ENCODE peak calls at places on chromosomes 13 and 19, in nine cellular contexts. G, E, S, T, C, B, A, N and J are unnamed samples. For H3K27me3, the result is how much of the 10 kb centered on the place peaks cover.

GRCh38 chr19:6803036-6803404 is 30.5 kb downstream of the VAV1 start:
- DNase-seq in G (no peak), E (no peak), S (no peak), T (no peak), C (no peak), B (no peak), A (no peak), N (no peak), J (no peak)

GRCh38 chr13:33787051-33787591 is 30.8 kb upstream of the RFC3 start:
- DNase-seq in G (no peak), E (no peak), S (no peak), T (no peak), C (peak), B (no peak), A (no peak), N (no peak), J (no peak)

GRCh38 chr19:28396259-28396940 is 816.6 kb downstream of the UQCRFS1 start:
- DNase-seq in G (peak), E (no peak), S (no peak), T (no peak), C (no peak), B (no peak), A (no peak), N (no peak), J (no peak)

GRCh38 chr19:34662919-34663318 is 14.0 kb downstream of the SCGB2B2 start:
- DNase-seq in G (no peak), E (no peak), S (no peak), T (no peak), C (peak), B (no peak), A (no peak), N (no peak), J (no peak)

GRCh38 chr19:17751912-17752273 is 616 bp downstream of the FCHO1 start:
- DNase-seq in G (no peak), E (no peak), S (no peak), T (no peak), C (no peak), B (no peak), A (no peak), N (no peak), J (no peak)

GRCh38 chr13:83221256-83221655 is 661.0 kb downstream of the SLITRK1 start:
- DNase-seq in G (peak), E (no peak), S (no peak), T (no peak), C (no peak), B (no peak), A (no peak), N (no peak), J (no peak)

GRCh38 chr13:52034616-52035226 is 10.2 kb downstream of the UTP14C start:
- DNase-seq in G (no peak), E (no peak), S (no peak), T (no peak), C (no peak), B (no peak), A (peak), N (no peak), J (no peak)

GRCh38 chr19:17282488-17283256 is 971 bp downstream of the ANKLE1 start:
- DNase-seq in G (peak), E (peak), S (peak), T (peak), C (peak), B (peak), A (peak), N (peak), J (peak)

GRCh38 chr19:37963190-37963947 is 56.4 kb downstream of the SIPA1L3 start:
- DNase-seq in G (no peak), E (no peak), S (no peak), T (no peak), C (no peak), B (no peak), A (peak), N (peak), J (no peak)

GRCh38 chr19:38658462-38659306 is 11.2 kb downstream of the ACTN4 start:
- DNase-seq in G (peak), E (no peak), S (no peak), T (peak), C (no peak), B (no peak), A (peak), N (peak), J (no peak)

GRCh38 chr19:18274776-18275356 is 614 bp upstream of the IQCN start:
- DNase-seq in G (no peak), E (peak), S (peak), T (peak), C (peak), B (peak), A (peak), N (peak), J (no peak)

GRCh38 chr19:13881231-13881691 is 4.3 kb downstream of the NANOS3 start:
- DNase-seq in G (peak), E (no peak), S (no peak), T (no peak), C (no peak), B (no peak), A (peak), N (no peak), J (no peak)
- H3K27ac ChIP-seq in G (peak), E (no peak), S (peak), T (peak), C (peak), B (peak), A (no peak), N (no peak), J (peak)

GRCh38 chr19:13097331-13098258 is 5.1 kb downstream of the LYL1 start:
- DNase-seq in G (no peak), E (peak), S (peak), T (no peak), C (no peak), B (no peak), A (no peak), N (no peak), J (no peak)

GRCh38 chr19:13095393-13095784 is 7.3 kb downstream of the LYL1 start:
- DNase-seq in G (no peak), E (no peak), S (peak), T (no peak), C (peak), B (no peak), A (no peak), N (no peak), J (no peak)

GRCh38 chr19:13098291-13099072 is 4.2 kb downstream of the LYL1 start:
- DNase-seq in G (no peak), E (no peak), S (no peak), T (no peak), C (peak), B (no peak), A (no peak), N (no peak), J (no peak)

GRCh38 chr19:13095934-13096890 is 6.4 kb downstream of the LYL1 start:
- DNase-seq in G (peak), E (peak), S (no peak), T (no peak), C (peak), B (no peak), A (no peak), N (no peak), J (no peak)

DNA sequence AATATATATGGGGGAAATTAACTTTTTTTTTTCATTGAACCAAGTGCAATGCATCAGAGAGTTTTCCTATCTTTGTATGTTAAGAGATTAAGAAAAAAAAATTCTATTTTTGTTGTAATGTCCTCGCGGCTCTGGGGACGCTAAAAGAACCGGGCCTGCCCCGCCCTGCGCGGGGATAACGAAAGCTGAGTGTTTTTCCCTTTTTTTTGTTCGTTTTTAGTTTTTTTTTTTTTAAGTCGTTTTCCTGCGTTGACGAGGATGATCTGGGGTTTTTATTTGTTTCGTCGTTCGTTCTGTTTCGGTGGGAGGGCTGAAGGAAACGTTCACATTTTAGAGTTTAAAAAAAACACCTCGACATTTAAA is 5.7 kb downstream of the LYL1 start:
- DNase-seq in G (no peak), E (no peak), S (no peak), T (no peak), C (peak), B (no peak), A (no peak), N (no peak), J (no peak)
- H3K27me3 ChIP-seq in G (half or more), E (under half), S (under half), T (under half), C (under half), B (under half), A (under half), N (under half), J (under half)

DNA sequence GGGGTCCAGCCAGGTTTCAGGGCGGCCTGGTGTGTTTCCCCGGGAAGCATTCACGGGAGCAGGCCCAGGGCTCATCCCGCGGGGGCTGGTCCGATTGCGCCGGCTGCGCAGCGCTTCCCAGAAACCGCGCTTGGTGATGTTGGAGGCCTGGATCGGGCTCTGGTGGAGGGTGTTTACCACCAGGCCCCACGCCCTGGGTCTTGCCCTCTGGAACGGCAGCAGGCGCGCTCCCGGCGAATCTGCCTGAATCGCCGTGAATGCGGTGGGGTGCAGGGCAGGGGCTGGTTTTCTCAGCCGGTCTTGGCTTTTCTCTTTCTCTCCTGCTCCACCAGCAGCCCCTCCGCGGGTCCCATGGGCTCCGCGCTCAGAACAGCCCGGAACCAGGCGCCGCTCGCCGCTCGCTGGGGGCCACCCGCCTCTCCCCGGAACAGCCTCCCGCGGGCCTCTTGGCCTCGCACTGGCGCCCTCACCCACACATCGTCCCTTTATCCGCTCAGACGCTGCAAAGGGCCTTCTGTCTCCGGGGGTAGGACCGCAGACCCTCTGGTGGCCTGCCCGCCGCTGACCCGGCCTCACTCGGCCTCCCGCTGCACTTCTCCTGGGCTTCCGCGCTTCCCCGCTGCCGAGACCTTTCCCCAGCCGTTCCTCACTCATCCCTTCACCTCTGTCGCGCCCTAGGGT is 69.4 kb upstream of the GJB6 start:
- DNase-seq in G (no peak), E (no peak), S (peak), T (no peak), C (no peak), B (peak), A (no peak), N (no peak), J (no peak)
- H3K4me3 ChIP-seq in G (no peak), E (no peak), S (peak), T (no peak), C (no peak), B (peak), A (no peak), N (peak), J (no peak)

GRCh38 chr19:50420127-50420526 is 1.4 kb downstream of the SPIB start:
- DNase-seq in G (no peak), E (no peak), S (no peak), T (no peak), C (no peak), B (no peak), A (no peak), N (no peak), J (no peak)

GRCh38 chr19:50425581-50425980 is 6.8 kb downstream of the SPIB start:
- DNase-seq in G (no peak), E (no peak), S (no peak), T (no peak), C (no peak), B (no peak), A (no peak), N (no peak), J (no peak)

GRCh38 chr19:50420808-50421207 is 2.1 kb downstream of the SPIB start:
- DNase-seq in G (no peak), E (no peak), S (no peak), T (no peak), C (no peak), B (no peak), A (no peak), N (no peak), J (no peak)

GRCh38 chr19:50423279-50424113 is 4.8 kb downstream of the SPIB start:
- DNase-seq in G (no peak), E (no peak), S (peak), T (no peak), C (no peak), B (no peak), A (no peak), N (no peak), J (no peak)

GRCh38 chr19:50422397-50423278 is 3.9 kb downstream of the SPIB start:
- DNase-seq in G (no peak), E (no peak), S (peak), T (no peak), C (no peak), B (no peak), A (no peak), N (no peak), J (no peak)
- H3K27ac ChIP-seq in G (no peak), E (no peak), S (no peak), T (no peak), C (no peak), B (no peak), A (no peak), N (no peak), J (no peak)

GRCh38 chr19:52664461-52664860 is 26.3 kb upstream of the ZNF83 start:
- DNase-seq in G (no peak), E (no peak), S (no peak), T (no peak), C (no peak), B (no peak), A (no peak), N (no peak), J (no peak)
- H3K27me3 ChIP-seq in G (under half), E (under half), S (under half), T (under half), C (under half), B (under half), A (under half), N (under half), J (under half)

GRCh38 chr13:98565726-98566577 is 11.0 kb downstream of the STK24 start:
- DNase-seq in G (no peak), E (peak), S (peak), T (peak), C (no peak), B (peak), A (no peak), N (no peak), J (no peak)
- H3K4me3 ChIP-seq in G (no peak), E (no peak), S (no peak), T (peak), C (peak), B (peak), A (no peak), N (no peak), J (peak)

GRCh38 chr13:21909331-21909730 is 238.5 kb downstream of the FGF9 start:
- DNase-seq in G (no peak), E (no peak), S (no peak), T (no peak), C (no peak), B (no peak), A (no peak), N (no peak), J (no peak)
- H3K27ac ChIP-seq in G (no peak), E (no peak), S (no peak), T (no peak), C (no peak), B (no peak), A (no peak), N (no peak), J (no peak)

DNA sequence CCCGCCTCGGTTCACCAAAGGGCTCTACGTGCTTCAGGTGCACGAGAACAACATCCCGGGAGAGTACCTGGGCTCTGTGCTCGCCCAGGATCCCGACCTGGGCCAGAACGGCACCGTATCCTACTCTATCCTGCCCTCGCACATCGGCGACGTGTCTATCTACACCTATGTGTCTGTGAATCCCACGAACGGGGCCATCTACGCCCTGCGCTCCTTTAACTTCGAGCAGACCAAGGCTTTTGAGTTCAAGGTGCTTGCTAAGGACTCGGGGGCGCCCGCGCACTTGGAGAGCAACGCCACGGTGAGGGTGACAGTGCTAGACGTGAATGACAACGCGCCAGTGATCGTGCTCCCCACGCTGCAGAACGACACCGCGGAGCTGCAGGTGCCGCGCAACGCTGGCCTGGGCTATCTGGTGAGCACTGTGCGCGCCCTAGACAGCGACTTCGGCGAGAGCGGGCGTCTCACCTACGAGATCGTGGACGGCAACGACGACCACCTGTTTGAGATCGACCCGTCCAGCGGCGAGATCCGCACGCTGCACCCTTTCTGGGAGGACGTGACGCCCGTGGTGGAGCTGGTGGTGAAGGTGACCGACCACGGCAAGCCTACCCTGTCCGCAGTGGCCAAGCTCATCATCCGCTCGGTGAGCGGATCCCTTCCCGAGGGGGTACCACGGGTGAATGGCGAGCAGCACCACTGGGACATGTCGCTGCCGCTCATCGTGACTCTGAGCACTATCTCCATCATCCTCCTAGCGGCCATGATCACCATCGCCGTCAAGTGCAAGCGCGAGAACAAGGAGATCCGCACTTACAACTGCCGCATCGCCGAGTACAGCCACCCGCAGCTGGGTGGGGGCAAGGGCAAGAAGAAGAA is 2.6 kb downstream of the PCDH17 start:
- DNase-seq in G (no peak), E (peak), S (peak), T (no peak), C (no peak), B (no peak), A (no peak), N (no peak), J (no peak)
- H3K27me3 ChIP-seq in G (under half), E (under half), S (under half), T (half or more), C (under half), B (half or more), A (half or more), N (under half), J (under half)

GRCh38 chr19:1410136-1410786 is 2.9 kb downstream of the DAZAP1 start:
- DNase-seq in G (no peak), E (no peak), S (peak), T (no peak), C (no peak), B (no peak), A (peak), N (peak), J (no peak)
- H3K4me3 ChIP-seq in G (no peak), E (no peak), S (peak), T (no peak), C (peak), B (peak), A (no peak), N (peak), J (no peak)